ENCODE peak calls at places on chromosomes 6 and 20, in six cellular contexts. L is lung, U is colonic mucosa, A is adrenal gland, S is mucosa of descending colon, J is mammary epithelial cell. D is an unnamed sample.

GRCh38 chr20:44433751-44434538 is 41.7 kb upstream of the TTPAL start:
- DNase-seq in L (no peak), U (peak; percentile 88), A (peak; percentile 65), S (peak; percentile 83), J (no peak), D (no peak)

GRCh38 chr6:4176907-4177306 is 41.5 kb upstream of the ECI2 start:
- DNase-seq in L (no peak), U (no peak), A (no peak), S (no peak), J (no peak), D (no peak)

GRCh38 chr6:87172292-87172691 is 16.9 kb downstream of the ZNF292 start:
- DNase-seq in L (no peak), U (no peak), A (no peak), S (no peak), J (no peak), D (no peak)

GRCh38 chr6:132357120-132357519 is 44.2 kb downstream of the MOXD1 start:
- DNase-seq in L (no peak), U (no peak), A (no peak), S (no peak), J (no peak), D (no peak)

GRCh38 chr20:22449115-22449973 is 135.0 kb downstream of the FOXA2 start:
- DNase-seq in L (peak; percentile 48), U (no peak), A (no peak), S (no peak), J (no peak), D (no peak)

GRCh38 chr6:20740727-20741126 is 206.5 kb downstream of the CDKAL1 start:
- DNase-seq in L (no peak), U (no peak), A (no peak), S (no peak), J (no peak), D (no peak)

GRCh38 chr6:138654715-138655634 is 118.6 kb upstream of the CCDC28A start:
- DNase-seq in L (no peak), U (no peak), A (no peak), S (no peak), J (peak; percentile 78), D (no peak)

GRCh38 chr6:53815381-53816119 is 20.7 kb downstream of the LRRC1 start:
- DNase-seq in L (no peak), U (no peak), A (no peak), S (no peak), J (no peak), D (no peak)

GRCh38 chr6:11271637-11272036 is 39.2 kb upstream of the NEDD9 start:
- DNase-seq in L (no peak), U (no peak), A (no peak), S (no peak), J (no peak), D (no peak)

GRCh38 chr20:46349742-46350056 is 41.4 kb upstream of the CDH22 start:
- DNase-seq in L (no peak), U (no peak), A (no peak), S (no peak), J (no peak), D (no peak)

GRCh38 chr6:95364016-95364604 is 213.2 kb upstream of the MANEA start:
- DNase-seq in L (no peak), U (no peak), A (no peak), S (no peak), J (no peak), D (no peak)

GRCh38 chr6:128069180-128069579 is 168.3 kb upstream of the THEMIS start:
- DNase-seq in L (no peak), U (no peak), A (no peak), S (no peak), J (no peak), D (no peak)

GRCh38 chr6:21115111-21115510 is 478.4 kb upstream of the SOX4 start:
- DNase-seq in L (no peak), U (no peak), A (no peak), S (no peak), J (no peak), D (no peak)

GRCh38 chr6:136503303-136503702 is 46.9 kb downstream of the MAP7 start:
- DNase-seq in L (no peak), U (no peak), A (no peak), S (no peak), J (no peak), D (no peak)

GRCh38 chr20:19688031-19688806 is 69.8 kb upstream of the RIN2 start:
- DNase-seq in L (peak; percentile 65), U (peak; percentile 82), A (peak; percentile 86), S (peak; percentile 69), J (peak; percentile 84), D (peak; percentile 84)

GRCh38 chr20:8218861-8219260 is 86.8 kb downstream of the PLCB1 start:
- DNase-seq in L (no peak), U (no peak), A (no peak), S (no peak), J (no peak), D (no peak)

GRCh38 chr6:12134581-12134980 is 122.5 kb downstream of the HIVEP1 start:
- DNase-seq in L (no peak), U (no peak), A (no peak), S (no peak), J (no peak), D (no peak)

GRCh38 chr6:87661016-87661415 is 41.0 kb downstream of the AKIRIN2 start:
- DNase-seq in L (no peak), U (no peak), A (no peak), S (no peak), J (no peak), D (no peak)

GRCh38 chr6:32148722-32149576 is 2.8 kb downstream of the PRRT1 start:
- DNase-seq in L (peak; percentile 63), U (peak; percentile 87), A (peak; percentile 81), S (peak; percentile 74), J (no peak), D (peak; percentile 78)

GRCh38 chr6:110265273-110265672 is 85.0 kb downstream of the CDC40 start:
- DNase-seq in L (no peak), U (no peak), A (no peak), S (no peak), J (no peak), D (no peak)

GRCh38 chr20:21432911-21433310 is 35.6 kb upstream of the NKX2-4 start:
- DNase-seq in L (no peak), U (no peak), A (no peak), S (no peak), J (no peak), D (no peak)

GRCh38 chr6:15280961-15281360 is 35.1 kb downstream of the JARID2 start:
- DNase-seq in L (no peak), U (no peak), A (peak; percentile 34), S (no peak), J (no peak), D (no peak)

GRCh38 chr20:56271974-56272373 is 23.4 kb downstream of the MC3R start:
- DNase-seq in L (no peak), U (no peak), A (no peak), S (no peak), J (no peak), D (no peak)

GRCh38 chr6:170087946-170088348 is 202.9 kb downstream of the DLL1 start:
- DNase-seq in L (no peak), U (no peak), A (peak; percentile 48), S (peak; percentile 80), J (no peak), D (peak; percentile 55)

DNA sequence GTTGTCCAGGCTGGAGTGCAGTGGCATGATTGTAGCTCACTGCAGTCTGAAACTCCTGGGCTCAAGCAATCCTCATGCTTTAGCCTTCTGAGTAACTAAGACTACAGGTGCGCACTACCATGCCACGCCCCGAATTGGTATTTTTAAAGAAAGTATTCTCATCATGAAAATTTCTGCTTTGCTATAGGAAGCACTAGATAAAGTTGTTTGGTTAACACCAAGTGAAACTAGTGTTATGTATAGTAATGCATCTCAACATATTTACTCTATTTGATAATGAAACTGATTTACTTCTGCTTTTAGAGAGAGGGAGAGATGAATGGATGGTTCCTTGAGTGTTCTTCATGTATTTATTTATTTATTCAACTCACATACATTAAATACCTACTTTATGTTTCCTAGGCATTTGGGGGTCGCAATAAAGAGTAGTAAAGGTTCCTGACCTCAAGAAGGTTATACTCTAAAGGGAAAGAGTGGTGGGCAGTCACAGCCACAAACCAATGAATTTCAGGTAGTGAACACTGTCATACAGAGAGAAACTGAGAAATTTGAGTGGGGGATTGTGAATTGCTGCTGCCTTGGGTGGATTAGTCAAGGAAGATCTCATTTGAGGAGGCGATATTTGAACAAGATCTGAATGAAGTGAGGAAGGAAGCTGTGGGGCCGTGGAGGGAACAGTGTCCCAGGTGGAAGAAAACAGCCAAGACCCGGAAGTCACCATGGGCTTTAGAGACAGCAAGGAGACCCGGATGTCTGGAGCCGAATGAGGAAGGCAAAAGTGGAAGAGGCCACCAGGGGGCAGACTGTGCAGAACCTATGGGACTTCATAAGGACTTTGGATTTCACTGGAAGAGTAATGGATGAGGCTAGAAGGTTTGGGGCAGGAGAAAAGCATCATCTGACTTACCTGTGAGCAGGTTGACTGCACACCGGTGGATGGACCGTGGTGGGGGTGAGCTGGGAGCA is 185.6 kb downstream of the TSHZ2 start:
- DNase-seq in L (peak; percentile 36), U (peak; percentile 67), A (peak; percentile 62), S (peak; percentile 46), J (peak; percentile 18), D (no peak)
- TF ChIP-seq CTCF in L (no peak), U (peak; percentile 35), A (no peak), S (peak; percentile 39), J (peak; percentile 66), D (no peak)

DNA sequence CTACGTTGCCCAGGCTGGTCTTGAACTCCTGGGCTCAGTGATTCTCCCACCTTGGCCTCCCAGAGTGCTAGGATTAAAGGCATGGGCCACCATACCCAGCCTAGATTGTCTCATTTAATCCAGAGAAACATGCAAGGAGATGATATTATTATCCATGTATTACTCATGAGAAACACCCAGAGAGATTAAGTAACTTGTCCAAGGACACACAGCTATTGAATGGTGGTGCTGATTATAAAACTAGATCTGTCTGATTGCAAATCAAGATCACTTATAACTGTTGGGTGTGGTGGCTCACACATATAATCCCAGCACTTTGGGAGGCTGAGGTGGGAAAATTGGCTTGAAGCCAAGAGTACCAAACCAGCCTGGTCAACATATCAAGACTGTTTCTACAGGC is 94.4 kb upstream of the ZNF217 start:
- DNase-seq in L (no peak), U (no peak), A (no peak), S (no peak), J (no peak), D (no peak)
- H3K4me1 ChIP-seq in L (no peaks in the 10 kb centered on the region), U (no peaks in the 10 kb centered on the region), A (no peaks in the 10 kb centered on the region), S (peaks cover 2% of the 10 kb centered on the region), J (no peaks in the 10 kb centered on the region), D (no peaks in the 10 kb centered on the region)

GRCh38 chr20:41358230-41358629 is 8.4 kb downstream of the EMILIN3 start:
- DNase-seq in L (no peak), U (no peak), A (no peak), S (no peak), J (no peak), D (no peak)

GRCh38 chr20:41359541-41360011 is 7.0 kb downstream of the EMILIN3 start:
- DNase-seq in L (no peak), U (no peak), A (no peak), S (no peak), J (no peak), D (no peak)

GRCh38 chr20:41356951-41357350 is 9.7 kb downstream of the EMILIN3 start:
- DNase-seq in L (no peak), U (no peak), A (no peak), S (no peak), J (no peak), D (no peak)

GRCh38 chr20:41357424-41358163 is 9.0 kb downstream of the EMILIN3 start:
- DNase-seq in L (no peak), U (no peak), A (no peak), S (no peak), J (no peak), D (no peak)

GRCh38 chr20:41358717-41359116 is 7.9 kb downstream of the EMILIN3 start:
- DNase-seq in L (no peak), U (no peak), A (no peak), S (no peak), J (no peak), D (no peak)
- TF ChIP-seq CTCF in L (no peak), U (no peak), A (no peak), S (no peak), J (no peak), D (no peak)

GRCh38 chr20:3993109-3993508 is 22.2 kb downstream of the RNF24 start:
- DNase-seq in L (no peak), U (no peak), A (no peak), S (no peak), J (no peak), D (no peak)
- H3K4me1 ChIP-seq in L (no peaks in the 10 kb centered on the region), U (no peaks in the 10 kb centered on the region), A (peaks cover 9% of the 10 kb centered on the region), S (no peaks in the 10 kb centered on the region), J (peaks cover 8% of the 10 kb centered on the region), D (no peaks in the 10 kb centered on the region)

D was measured in right atrium auricular region.